ENCODE peak calls at places on chromosomes 3 and 15, in six cellular contexts. One of them, this sample, is unnamed. For H3K4me1, the result is how much of the 10 kb centered on the place peaks cover.

GRCh38 chr3:100113728-100114412 is 431 bp downstream of the FILIP1L start:
- DNase-seq in psoas muscle: no peak
- DNase-seq in hepatocyte: no peak
- DNase-seq in endodermal cell: no peak
- DNase-seq in suprapubic skin: no peak
- DNase-seq in RWPE2: no peak
- DNase-seq in this sample: no peak

GRCh38 chr15:92277776-92278175 is 115.9 kb upstream of the ST8SIA2 start:
- DNase-seq in psoas muscle: no peak
- DNase-seq in RWPE2: no peak
- DNase-seq in suprapubic skin: no peak
- DNase-seq in endodermal cell: peak
- DNase-seq in hepatocyte: peak
- DNase-seq in this sample: peak

GRCh38 chr3:50194903-50195500 is 3.6 kb downstream of the GNAT1 start:
- DNase-seq in hepatocyte: peak
- DNase-seq in RWPE2: no peak
- DNase-seq in endodermal cell: peak
- DNase-seq in psoas muscle: no peak
- DNase-seq in suprapubic skin: no peak
- DNase-seq in this sample: no peak

GRCh38 chr15:74426404-74427281 is 7.1 kb downstream of the SEMA7A start:
- DNase-seq in endodermal cell: no peak
- DNase-seq in psoas muscle: no peak
- DNase-seq in hepatocyte: no peak
- DNase-seq in RWPE2: no peak
- DNase-seq in suprapubic skin: no peak
- DNase-seq in this sample: no peak

GRCh38 chr3:3177861-3178497 is 1.5 kb downstream of the CRBN start:
- DNase-seq in RWPE2: no peak
- DNase-seq in endodermal cell: no peak
- DNase-seq in psoas muscle: no peak
- DNase-seq in hepatocyte: no peak
- DNase-seq in suprapubic skin: no peak
- DNase-seq in this sample: no peak

GRCh38 chr15:39828374-39828931 is 45.8 kb upstream of the FSIP1 start:
- DNase-seq in RWPE2: peak
- DNase-seq in suprapubic skin: no peak
- DNase-seq in psoas muscle: no peak
- DNase-seq in hepatocyte: peak
- DNase-seq in endodermal cell: peak
- DNase-seq in this sample: no peak

GRCh38 chr15:58276924-58277323 is 138.7 kb downstream of the AQP9 start:
- DNase-seq in suprapubic skin: no peak
- DNase-seq in RWPE2: no peak
- DNase-seq in psoas muscle: no peak
- DNase-seq in hepatocyte: no peak
- DNase-seq in endodermal cell: no peak
- DNase-seq in this sample: no peak

GRCh38 chr3:12993623-12994356 is 79.4 kb downstream of the IQSEC1 start:
- DNase-seq in RWPE2: no peak
- DNase-seq in hepatocyte: peak
- DNase-seq in endodermal cell: peak
- DNase-seq in psoas muscle: peak
- DNase-seq in suprapubic skin: peak
- DNase-seq in this sample: no peak

GRCh38 chr15:77075528-77075927 is 4.6 kb upstream of the TSPAN3 start:
- DNase-seq in endodermal cell: no peak
- DNase-seq in RWPE2: no peak
- DNase-seq in hepatocyte: no peak
- DNase-seq in psoas muscle: no peak
- DNase-seq in suprapubic skin: no peak
- DNase-seq in this sample: no peak

GRCh38 chr3:194675680-194676079 is 3.7 kb upstream of the LSG1 start:
- DNase-seq in endodermal cell: no peak
- DNase-seq in psoas muscle: no peak
- DNase-seq in suprapubic skin: no peak
- DNase-seq in hepatocyte: no peak
- DNase-seq in RWPE2: no peak
- DNase-seq in this sample: no peak

GRCh38 chr3:123568875-123569274 is 16.0 kb downstream of the HACD2 start:
- DNase-seq in endodermal cell: no peak
- DNase-seq in suprapubic skin: no peak
- DNase-seq in psoas muscle: no peak
- DNase-seq in hepatocyte: no peak
- DNase-seq in RWPE2: no peak
- DNase-seq in this sample: no peak

GRCh38 chr3:113516115-113516505 is 1.2 kb upstream of the SPICE1 start:
- DNase-seq in endodermal cell: no peak
- DNase-seq in hepatocyte: no peak
- DNase-seq in RWPE2: no peak
- DNase-seq in psoas muscle: no peak
- DNase-seq in suprapubic skin: no peak
- DNase-seq in this sample: no peak

GRCh38 chr3:45988804-45989203 is 6.8 kb downstream of the FYCO1 start:
- DNase-seq in psoas muscle: no peak
- DNase-seq in RWPE2: no peak
- DNase-seq in hepatocyte: peak
- DNase-seq in suprapubic skin: no peak
- DNase-seq in endodermal cell: no peak
- DNase-seq in this sample: no peak

GRCh38 chr3:37902674-37903073 is 41.0 kb downstream of the CTDSPL start:
- DNase-seq in endodermal cell: no peak
- DNase-seq in suprapubic skin: no peak
- DNase-seq in psoas muscle: no peak
- DNase-seq in hepatocyte: no peak
- DNase-seq in RWPE2: no peak
- DNase-seq in this sample: no peak

GRCh38 chr15:91782221-91782620 is 71.3 kb upstream of the SLCO3A1 start:
- DNase-seq in hepatocyte: no peak
- DNase-seq in endodermal cell: no peak
- DNase-seq in psoas muscle: no peak
- DNase-seq in suprapubic skin: no peak
- DNase-seq in RWPE2: no peak
- DNase-seq in this sample: peak

GRCh38 chr3:58999779-59000170 is 50.0 kb downstream of the CFAP20DC start:
- DNase-seq in RWPE2: no peak
- DNase-seq in suprapubic skin: no peak
- DNase-seq in endodermal cell: no peak
- DNase-seq in hepatocyte: no peak
- DNase-seq in psoas muscle: no peak
- DNase-seq in this sample: no peak

GRCh38 chr3:12966847-12967750 is 106.1 kb downstream of the IQSEC1 start:
- DNase-seq in hepatocyte: peak
- DNase-seq in psoas muscle: no peak
- DNase-seq in RWPE2: no peak
- DNase-seq in endodermal cell: no peak
- DNase-seq in suprapubic skin: peak
- DNase-seq in this sample: no peak

GRCh38 chr3:51539291-51539891 is 872 bp downstream of the RAD54L2 start:
- DNase-seq in endodermal cell: peak
- DNase-seq in RWPE2: no peak
- DNase-seq in hepatocyte: peak
- DNase-seq in psoas muscle: no peak
- DNase-seq in suprapubic skin: peak
- DNase-seq in this sample: no peak

DNA sequence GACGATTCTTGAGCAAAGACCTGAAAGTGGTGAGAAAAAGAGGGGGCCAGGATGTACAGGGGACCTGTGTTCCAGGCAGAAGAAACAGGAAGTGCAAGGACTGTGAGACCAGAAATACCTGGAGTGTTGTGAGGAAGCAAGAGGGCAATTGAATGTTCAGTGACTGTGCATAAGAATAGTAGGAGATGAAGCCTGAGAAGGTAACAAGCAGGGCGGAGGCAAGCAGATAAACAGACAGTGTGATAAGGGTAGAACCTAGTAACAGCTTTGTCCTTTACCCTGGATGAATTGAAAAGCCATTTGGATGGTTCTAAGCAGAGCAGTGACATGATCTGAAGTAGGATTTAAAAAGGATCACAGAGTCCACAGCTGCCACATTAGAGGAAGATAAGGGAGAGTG is 4.0 kb upstream of the PLOD2 start:
- DNase-seq in suprapubic skin: no peak
- DNase-seq in endodermal cell: no peak
- DNase-seq in psoas muscle: no peak
- DNase-seq in hepatocyte: peak
- DNase-seq in RWPE2: no peak
- DNase-seq in this sample: no peak
- H3K4me1 ChIP-seq in suprapubic skin: under half
- H3K4me1 ChIP-seq in endodermal cell: under half
- H3K4me1 ChIP-seq in psoas muscle: under half
- H3K4me1 ChIP-seq in hepatocyte: under half
- H3K4me1 ChIP-seq in RWPE2: half or more
- H3K4me1 ChIP-seq in this sample: under half

GRCh38 chr15:100861511-100861991 is 18.1 kb upstream of the ALDH1A3 start:
- DNase-seq in psoas muscle: peak
- DNase-seq in hepatocyte: no peak
- DNase-seq in suprapubic skin: no peak
- DNase-seq in endodermal cell: no peak
- DNase-seq in RWPE2: peak
- DNase-seq in this sample: no peak

GRCh38 chr15:100862162-100862561 is 17.5 kb upstream of the ALDH1A3 start:
- DNase-seq in suprapubic skin: no peak
- DNase-seq in RWPE2: peak
- DNase-seq in hepatocyte: no peak
- DNase-seq in endodermal cell: no peak
- DNase-seq in psoas muscle: no peak
- DNase-seq in this sample: no peak

GRCh38 chr15:100860829-100861510 is 18.7 kb upstream of the ALDH1A3 start:
- DNase-seq in RWPE2: peak
- DNase-seq in hepatocyte: no peak
- DNase-seq in endodermal cell: no peak
- DNase-seq in suprapubic skin: no peak
- DNase-seq in psoas muscle: no peak
- DNase-seq in this sample: no peak

GRCh38 chr15:100858294-100858693 is 21.3 kb upstream of the ALDH1A3 start:
- DNase-seq in suprapubic skin: no peak
- DNase-seq in psoas muscle: no peak
- DNase-seq in endodermal cell: no peak
- DNase-seq in RWPE2: peak
- DNase-seq in hepatocyte: no peak
- DNase-seq in this sample: no peak

DNA sequence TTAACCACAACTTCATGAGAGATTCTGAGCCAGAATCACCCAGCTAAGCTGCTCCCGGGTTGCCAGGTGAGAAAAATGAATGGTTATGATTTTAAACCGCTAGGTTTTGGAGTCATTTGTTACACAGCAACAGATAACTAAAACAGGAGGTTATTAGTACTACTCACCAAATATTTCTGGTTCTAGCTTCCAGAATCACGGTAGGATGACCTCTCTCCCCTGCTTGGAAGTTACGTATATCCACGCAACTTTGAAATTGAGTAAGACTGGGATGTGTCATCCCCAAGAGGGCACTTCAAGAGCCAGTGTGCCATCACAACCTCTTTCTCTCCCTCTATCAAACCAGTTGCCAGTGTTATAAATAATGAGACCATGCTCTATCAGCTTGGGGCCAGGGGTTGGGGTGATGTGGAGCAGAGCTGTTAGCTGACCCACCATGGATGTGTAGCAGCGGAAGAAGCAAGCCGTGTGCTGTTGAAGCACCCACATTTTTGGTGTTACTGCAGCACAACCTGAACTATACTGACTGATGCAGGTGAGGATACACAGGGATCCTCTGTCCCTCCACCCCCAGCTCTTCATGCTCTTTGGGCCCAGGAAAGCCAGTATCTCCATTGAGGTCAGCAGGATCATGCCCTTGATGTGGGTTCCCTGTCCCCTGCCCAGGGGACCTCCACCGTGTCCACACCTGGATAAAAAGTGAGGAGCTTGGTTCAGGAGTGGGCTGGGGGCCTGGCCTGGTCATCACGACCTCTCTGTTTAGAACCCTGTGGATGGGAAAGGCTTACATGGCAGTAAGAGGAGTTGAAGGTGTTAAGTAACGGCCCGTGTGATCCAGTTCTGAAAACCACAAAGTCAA is 19.4 kb upstream of the ALDH1A3 start:
- DNase-seq in endodermal cell: no peak
- DNase-seq in psoas muscle: no peak
- DNase-seq in RWPE2: peak
- DNase-seq in hepatocyte: no peak
- DNase-seq in suprapubic skin: no peak
- DNase-seq in this sample: no peak
- H3K4me1 ChIP-seq in endodermal cell: under half
- H3K4me1 ChIP-seq in psoas muscle: under half
- H3K4me1 ChIP-seq in RWPE2: under half
- H3K4me1 ChIP-seq in hepatocyte: under half
- H3K4me1 ChIP-seq in suprapubic skin: under half
- H3K4me1 ChIP-seq in this sample: under half

DNA sequence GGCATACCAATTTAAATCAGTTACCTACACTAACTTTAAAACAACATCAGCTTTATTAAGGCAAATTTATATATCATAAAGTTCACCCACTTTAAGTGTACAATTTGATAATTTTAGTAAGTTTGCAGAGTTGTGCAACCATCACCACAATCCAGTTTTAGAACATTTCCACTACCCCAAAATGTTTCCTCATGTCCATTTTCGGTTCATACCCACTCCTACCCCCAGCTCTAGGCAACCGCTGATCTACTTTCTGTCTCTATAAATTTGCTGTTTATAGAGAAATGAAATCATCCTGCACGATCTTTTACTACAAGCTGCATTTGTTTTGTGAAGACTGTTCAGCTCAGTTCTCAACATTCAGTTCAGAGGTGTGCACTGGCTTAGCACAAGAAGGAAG is 31.5 kb upstream of the FAM81A start:
- DNase-seq in suprapubic skin: no peak
- DNase-seq in RWPE2: no peak
- DNase-seq in hepatocyte: no peak
- DNase-seq in psoas muscle: no peak
- DNase-seq in endodermal cell: no peak
- DNase-seq in this sample: no peak
- H3K4me1 ChIP-seq in suprapubic skin: under half
- H3K4me1 ChIP-seq in RWPE2: under half
- H3K4me1 ChIP-seq in hepatocyte: under half
- H3K4me1 ChIP-seq in psoas muscle: under half
- H3K4me1 ChIP-seq in endodermal cell: under half
- H3K4me1 ChIP-seq in this sample: under half

GRCh38 chr3:52893723-52894122 is 3.6 kb downstream of the STIMATE start:
- DNase-seq in suprapubic skin: no peak
- DNase-seq in psoas muscle: no peak
- DNase-seq in endodermal cell: no peak
- DNase-seq in RWPE2: no peak
- DNase-seq in hepatocyte: no peak
- DNase-seq in this sample: no peak

GRCh38 chr3:52897130-52898109 is at the start of gene STIMATE:
- DNase-seq in RWPE2: peak
- DNase-seq in endodermal cell: peak
- DNase-seq in hepatocyte: peak
- DNase-seq in psoas muscle: peak
- DNase-seq in suprapubic skin: peak
- DNase-seq in this sample: peak

GRCh38 chr3:52894756-52895155 is 2.6 kb downstream of the STIMATE start:
- DNase-seq in psoas muscle: no peak
- DNase-seq in RWPE2: no peak
- DNase-seq in endodermal cell: no peak
- DNase-seq in suprapubic skin: no peak
- DNase-seq in hepatocyte: no peak
- DNase-seq in this sample: no peak

GRCh38 chr3:52896613-52897012 is 735 bp downstream of the STIMATE start:
- DNase-seq in RWPE2: no peak
- DNase-seq in endodermal cell: peak
- DNase-seq in psoas muscle: no peak
- DNase-seq in hepatocyte: peak
- DNase-seq in suprapubic skin: no peak
- DNase-seq in this sample: peak

GRCh38 chr3:52895416-52895815 is 1.9 kb downstream of the STIMATE start:
- DNase-seq in RWPE2: no peak
- DNase-seq in endodermal cell: no peak
- DNase-seq in suprapubic skin: no peak
- DNase-seq in psoas muscle: no peak
- DNase-seq in hepatocyte: no peak
- DNase-seq in this sample: no peak
- H3K4me1 ChIP-seq in RWPE2: under half
- H3K4me1 ChIP-seq in endodermal cell: under half
- H3K4me1 ChIP-seq in suprapubic skin: half or more
- H3K4me1 ChIP-seq in psoas muscle: under half
- H3K4me1 ChIP-seq in hepatocyte: under half
- H3K4me1 ChIP-seq in this sample: under half